ENCODE peak calls at places on chromosomes 12 and 14, in seven cellular contexts. One of them, this sample, is unnamed.

GRCh38 chr12:118743896-118744700 is 237.2 kb upstream of the SRRM4 start:
- DNase-seq in HFFc6: no peak
- DNase-seq in ACHN: no peak
- DNase-seq in activated CD4-positive, alpha-beta T cell treated with anti-CD3 and anti-CD28 coated beads, Interleukin-2, amount 50 U/mL, for 1 hour: no peak
- DNase-seq in cardiac muscle cell: no peak
- DNase-seq in small intestine: no peak
- DNase-seq in MV-4-11: no peak
- DNase-seq in this sample: no peak

GRCh38 chr14:103155013-103155412 is 31.8 kb downstream of the TNFAIP2 start:
- DNase-seq in HFFc6: peak; percentile 49
- DNase-seq in ACHN: peak; percentile 81
- DNase-seq in activated CD4-positive, alpha-beta T cell treated with anti-CD3 and anti-CD28 coated beads, Interleukin-2, amount 50 U/mL, for 1 hour: no peak
- DNase-seq in cardiac muscle cell: peak; percentile 54
- DNase-seq in small intestine: peak; percentile 68
- DNase-seq in MV-4-11: peak; percentile 68
- DNase-seq in this sample: peak; percentile 59

GRCh38 chr12:115166698-115167315 is 482.8 kb upstream of the TBX3 start:
- DNase-seq in HFFc6: no peak
- DNase-seq in ACHN: no peak
- DNase-seq in activated CD4-positive, alpha-beta T cell treated with anti-CD3 and anti-CD28 coated beads, Interleukin-2, amount 50 U/mL, for 1 hour: no peak
- DNase-seq in cardiac muscle cell: peak; percentile 72
- DNase-seq in small intestine: no peak
- DNase-seq in MV-4-11: no peak
- DNase-seq in this sample: no peak

GRCh38 chr12:132602578-132603239 is 7.7 kb downstream of the LRCOL1 start:
- DNase-seq in HFFc6: no peak
- DNase-seq in ACHN: no peak
- DNase-seq in activated CD4-positive, alpha-beta T cell treated with anti-CD3 and anti-CD28 coated beads, Interleukin-2, amount 50 U/mL, for 1 hour: no peak
- DNase-seq in cardiac muscle cell: peak; percentile 16
- DNase-seq in small intestine: no peak
- DNase-seq in MV-4-11: no peak
- DNase-seq in this sample: no peak

GRCh38 chr14:24513009-24513408 is 4.9 kb upstream of the CMA1 start:
- DNase-seq in HFFc6: no peak
- DNase-seq in ACHN: peak; percentile 20
- DNase-seq in activated CD4-positive, alpha-beta T cell treated with anti-CD3 and anti-CD28 coated beads, Interleukin-2, amount 50 U/mL, for 1 hour: no peak
- DNase-seq in cardiac muscle cell: peak; percentile 1
- DNase-seq in small intestine: no peak
- DNase-seq in MV-4-11: no peak
- DNase-seq in this sample: no peak

GRCh38 chr12:52390739-52391617 is 5.5 kb upstream of the KRT84 start:
- DNase-seq in HFFc6: no peak
- DNase-seq in ACHN: peak; percentile 47
- DNase-seq in activated CD4-positive, alpha-beta T cell treated with anti-CD3 and anti-CD28 coated beads, Interleukin-2, amount 50 U/mL, for 1 hour: no peak
- DNase-seq in cardiac muscle cell: peak; percentile 50
- DNase-seq in small intestine: peak; percentile 27
- DNase-seq in MV-4-11: no peak
- DNase-seq in this sample: no peak

GRCh38 chr12:95380997-95381786 is 92.8 kb upstream of the METAP2 start:
- DNase-seq in HFFc6: no peak
- DNase-seq in ACHN: no peak
- DNase-seq in activated CD4-positive, alpha-beta T cell treated with anti-CD3 and anti-CD28 coated beads, Interleukin-2, amount 50 U/mL, for 1 hour: no peak
- DNase-seq in cardiac muscle cell: peak; percentile 50
- DNase-seq in small intestine: no peak
- DNase-seq in MV-4-11: no peak
- DNase-seq in this sample: no peak

GRCh38 chr14:73754911-73755360 is 40.8 kb upstream of the PNMA1 start:
- DNase-seq in HFFc6: no peak
- DNase-seq in ACHN: no peak
- DNase-seq in activated CD4-positive, alpha-beta T cell treated with anti-CD3 and anti-CD28 coated beads, Interleukin-2, amount 50 U/mL, for 1 hour: no peak
- DNase-seq in cardiac muscle cell: peak; percentile 82
- DNase-seq in small intestine: no peak
- DNase-seq in MV-4-11: no peak
- DNase-seq in this sample: peak; percentile 47

GRCh38 chr14:98951031-98951430 is 321.0 kb downstream of the BCL11B start:
- DNase-seq in HFFc6: no peak
- DNase-seq in ACHN: no peak
- DNase-seq in activated CD4-positive, alpha-beta T cell treated with anti-CD3 and anti-CD28 coated beads, Interleukin-2, amount 50 U/mL, for 1 hour: no peak
- DNase-seq in cardiac muscle cell: no peak
- DNase-seq in small intestine: no peak
- DNase-seq in MV-4-11: no peak
- DNase-seq in this sample: no peak

GRCh38 chr12:69698769-69699540 is at the start of gene BEST3:
- DNase-seq in HFFc6: no peak
- DNase-seq in ACHN: no peak
- DNase-seq in activated CD4-positive, alpha-beta T cell treated with anti-CD3 and anti-CD28 coated beads, Interleukin-2, amount 50 U/mL, for 1 hour: no peak
- DNase-seq in cardiac muscle cell: no peak
- DNase-seq in small intestine: no peak
- DNase-seq in MV-4-11: no peak
- DNase-seq in this sample: no peak

GRCh38 chr12:53051058-53051880 is 1.4 kb downstream of the TNS2 start:
- DNase-seq in HFFc6: peak; percentile 71
- DNase-seq in ACHN: no peak
- DNase-seq in activated CD4-positive, alpha-beta T cell treated with anti-CD3 and anti-CD28 coated beads, Interleukin-2, amount 50 U/mL, for 1 hour: no peak
- DNase-seq in cardiac muscle cell: peak; percentile 77
- DNase-seq in small intestine: peak; percentile 33
- DNase-seq in MV-4-11: peak; percentile 16
- DNase-seq in this sample: no peak

GRCh38 chr14:96095581-96096476 is 56.7 kb downstream of the C14orf132 start:
- DNase-seq in HFFc6: peak; percentile 80
- DNase-seq in ACHN: no peak
- DNase-seq in activated CD4-positive, alpha-beta T cell treated with anti-CD3 and anti-CD28 coated beads, Interleukin-2, amount 50 U/mL, for 1 hour: no peak
- DNase-seq in cardiac muscle cell: peak; percentile 82
- DNase-seq in small intestine: peak; percentile 51
- DNase-seq in MV-4-11: no peak
- DNase-seq in this sample: no peak

GRCh38 chr12:122987086-122987951 is 6.8 kb downstream of the ARL6IP4 start:
- DNase-seq in HFFc6: no peak
- DNase-seq in ACHN: no peak
- DNase-seq in activated CD4-positive, alpha-beta T cell treated with anti-CD3 and anti-CD28 coated beads, Interleukin-2, amount 50 U/mL, for 1 hour: no peak
- DNase-seq in cardiac muscle cell: no peak
- DNase-seq in small intestine: no peak
- DNase-seq in MV-4-11: no peak
- DNase-seq in this sample: no peak